ENCODE peak calls at places on chromosomes 7 and 10, in ten cellular contexts. One of them, this sample, is unnamed.

GRCh38 chr10:129969528-129970264 is 5.6 kb upstream of the EBF3 start:
- DNase-seq in NCI-H2107: no peak
- DNase-seq in M059J: no peak
- DNase-seq in NCI-H2029: no peak
- DNase-seq in stimulated activated CD8-positive, alpha-beta memory T cell treated with anti-CD3 and anti-CD28 coated beads, Interleukin-7, amount 100 ng/mL, for 4 hours: no peak
- DNase-seq in Calu3: no peak
- DNase-seq in EH: no peak
- DNase-seq in Caco-2: no peak
- DNase-seq in activated CD4-positive, alpha-beta T cell treated with anti-CD3 and anti-CD28 coated beads for 1 hour: no peak
- DNase-seq in fibroblast of the conjunctiva: no peak
- DNase-seq in this sample: no peak

GRCh38 chr7:117669818-117670217 is 190.0 kb downstream of the CFTR start:
- DNase-seq in NCI-H2107: no peak
- DNase-seq in M059J: no peak
- DNase-seq in NCI-H2029: no peak
- DNase-seq in stimulated activated CD8-positive, alpha-beta memory T cell treated with anti-CD3 and anti-CD28 coated beads, Interleukin-7, amount 100 ng/mL, for 4 hours: no peak
- DNase-seq in Calu3: no peak
- DNase-seq in EH: no peak
- DNase-seq in Caco-2: no peak
- DNase-seq in activated CD4-positive, alpha-beta T cell treated with anti-CD3 and anti-CD28 coated beads for 1 hour: no peak
- DNase-seq in fibroblast of the conjunctiva: no peak
- DNase-seq in this sample: no peak

GRCh38 chr10:122525788-122526187 is 34.8 kb upstream of the DMBT1 start:
- DNase-seq in NCI-H2107: no peak
- DNase-seq in M059J: peak
- DNase-seq in NCI-H2029: no peak
- DNase-seq in stimulated activated CD8-positive, alpha-beta memory T cell treated with anti-CD3 and anti-CD28 coated beads, Interleukin-7, amount 100 ng/mL, for 4 hours: no peak
- DNase-seq in Calu3: peak
- DNase-seq in EH: no peak
- DNase-seq in Caco-2: no peak
- DNase-seq in activated CD4-positive, alpha-beta T cell treated with anti-CD3 and anti-CD28 coated beads for 1 hour: no peak
- DNase-seq in fibroblast of the conjunctiva: no peak
- DNase-seq in this sample: peak

GRCh38 chr10:86966008-86966654 is 2.2 kb upstream of the ADIRF start:
- DNase-seq in NCI-H2107: no peak
- DNase-seq in M059J: no peak
- DNase-seq in NCI-H2029: no peak
- DNase-seq in stimulated activated CD8-positive, alpha-beta memory T cell treated with anti-CD3 and anti-CD28 coated beads, Interleukin-7, amount 100 ng/mL, for 4 hours: no peak
- DNase-seq in Calu3: no peak
- DNase-seq in EH: no peak
- DNase-seq in Caco-2: no peak
- DNase-seq in activated CD4-positive, alpha-beta T cell treated with anti-CD3 and anti-CD28 coated beads for 1 hour: no peak
- DNase-seq in fibroblast of the conjunctiva: no peak
- DNase-seq in this sample: no peak

GRCh38 chr10:3692331-3692860 is 92.6 kb downstream of the KLF6 start:
- DNase-seq in NCI-H2107: no peak
- DNase-seq in M059J: peak
- DNase-seq in NCI-H2029: no peak
- DNase-seq in stimulated activated CD8-positive, alpha-beta memory T cell treated with anti-CD3 and anti-CD28 coated beads, Interleukin-7, amount 100 ng/mL, for 4 hours: no peak
- DNase-seq in Calu3: no peak
- DNase-seq in EH: no peak
- DNase-seq in Caco-2: no peak
- DNase-seq in activated CD4-positive, alpha-beta T cell treated with anti-CD3 and anti-CD28 coated beads for 1 hour: no peak
- DNase-seq in fibroblast of the conjunctiva: no peak
- DNase-seq in this sample: no peak

GRCh38 chr10:93816123-93816747 is 58.5 kb downstream of the LGI1 start:
- DNase-seq in NCI-H2107: no peak
- DNase-seq in M059J: peak
- DNase-seq in NCI-H2029: no peak
- DNase-seq in stimulated activated CD8-positive, alpha-beta memory T cell treated with anti-CD3 and anti-CD28 coated beads, Interleukin-7, amount 100 ng/mL, for 4 hours: no peak
- DNase-seq in Calu3: peak
- DNase-seq in EH: peak
- DNase-seq in Caco-2: peak
- DNase-seq in activated CD4-positive, alpha-beta T cell treated with anti-CD3 and anti-CD28 coated beads for 1 hour: no peak
- DNase-seq in fibroblast of the conjunctiva: peak
- DNase-seq in this sample: peak

GRCh38 chr10:132142396-132143161 is 44.2 kb upstream of the DPYSL4 start:
- DNase-seq in NCI-H2107: no peak
- DNase-seq in M059J: peak
- DNase-seq in NCI-H2029: no peak
- DNase-seq in stimulated activated CD8-positive, alpha-beta memory T cell treated with anti-CD3 and anti-CD28 coated beads, Interleukin-7, amount 100 ng/mL, for 4 hours: no peak
- DNase-seq in Calu3: peak
- DNase-seq in EH: peak
- DNase-seq in Caco-2: peak
- DNase-seq in activated CD4-positive, alpha-beta T cell treated with anti-CD3 and anti-CD28 coated beads for 1 hour: peak
- DNase-seq in fibroblast of the conjunctiva: no peak
- DNase-seq in this sample: peak

GRCh38 chr10:29144126-29144525 is 144.7 kb upstream of the LYZL1 start:
- DNase-seq in NCI-H2107: no peak
- DNase-seq in M059J: no peak
- DNase-seq in NCI-H2029: no peak
- DNase-seq in stimulated activated CD8-positive, alpha-beta memory T cell treated with anti-CD3 and anti-CD28 coated beads, Interleukin-7, amount 100 ng/mL, for 4 hours: no peak
- DNase-seq in Calu3: no peak
- DNase-seq in EH: peak
- DNase-seq in Caco-2: no peak
- DNase-seq in activated CD4-positive, alpha-beta T cell treated with anti-CD3 and anti-CD28 coated beads for 1 hour: no peak
- DNase-seq in fibroblast of the conjunctiva: no peak
- DNase-seq in this sample: no peak

GRCh38 chr10:99965700-99966099 is 44.0 kb downstream of the DNMBP start:
- DNase-seq in NCI-H2107: no peak
- DNase-seq in M059J: peak
- DNase-seq in NCI-H2029: no peak
- DNase-seq in stimulated activated CD8-positive, alpha-beta memory T cell treated with anti-CD3 and anti-CD28 coated beads, Interleukin-7, amount 100 ng/mL, for 4 hours: no peak
- DNase-seq in Calu3: no peak
- DNase-seq in EH: no peak
- DNase-seq in Caco-2: no peak
- DNase-seq in activated CD4-positive, alpha-beta T cell treated with anti-CD3 and anti-CD28 coated beads for 1 hour: no peak
- DNase-seq in fibroblast of the conjunctiva: no peak
- DNase-seq in this sample: no peak

GRCh38 chr10:12534824-12535223 is 185.5 kb downstream of the CAMK1D start:
- DNase-seq in NCI-H2107: no peak
- DNase-seq in M059J: peak
- DNase-seq in NCI-H2029: no peak
- DNase-seq in stimulated activated CD8-positive, alpha-beta memory T cell treated with anti-CD3 and anti-CD28 coated beads, Interleukin-7, amount 100 ng/mL, for 4 hours: no peak
- DNase-seq in Calu3: peak
- DNase-seq in EH: no peak
- DNase-seq in Caco-2: peak
- DNase-seq in activated CD4-positive, alpha-beta T cell treated with anti-CD3 and anti-CD28 coated beads for 1 hour: no peak
- DNase-seq in fibroblast of the conjunctiva: no peak
- DNase-seq in this sample: no peak

GRCh38 chr10:23918839-23919238 is 290.1 kb upstream of the KIAA1217 start:
- DNase-seq in NCI-H2107: no peak
- DNase-seq in M059J: peak
- DNase-seq in NCI-H2029: peak
- DNase-seq in stimulated activated CD8-positive, alpha-beta memory T cell treated with anti-CD3 and anti-CD28 coated beads, Interleukin-7, amount 100 ng/mL, for 4 hours: no peak
- DNase-seq in Calu3: no peak
- DNase-seq in EH: no peak
- DNase-seq in Caco-2: no peak
- DNase-seq in activated CD4-positive, alpha-beta T cell treated with anti-CD3 and anti-CD28 coated beads for 1 hour: no peak
- DNase-seq in fibroblast of the conjunctiva: no peak
- DNase-seq in this sample: no peak

GRCh38 chr10:110859947-110860376 is 11.8 kb upstream of the PDCD4 start:
- DNase-seq in NCI-H2107: no peak
- DNase-seq in M059J: peak
- DNase-seq in NCI-H2029: no peak
- DNase-seq in stimulated activated CD8-positive, alpha-beta memory T cell treated with anti-CD3 and anti-CD28 coated beads, Interleukin-7, amount 100 ng/mL, for 4 hours: no peak
- DNase-seq in Calu3: no peak
- DNase-seq in EH: peak
- DNase-seq in Caco-2: no peak
- DNase-seq in activated CD4-positive, alpha-beta T cell treated with anti-CD3 and anti-CD28 coated beads for 1 hour: no peak
- DNase-seq in fibroblast of the conjunctiva: peak
- DNase-seq in this sample: peak

GRCh38 chr7:42262907-42263466 is 26.0 kb upstream of the GLI3 start:
- DNase-seq in NCI-H2107: no peak
- DNase-seq in M059J: peak
- DNase-seq in NCI-H2029: no peak
- DNase-seq in stimulated activated CD8-positive, alpha-beta memory T cell treated with anti-CD3 and anti-CD28 coated beads, Interleukin-7, amount 100 ng/mL, for 4 hours: no peak
- DNase-seq in Calu3: no peak
- DNase-seq in EH: peak
- DNase-seq in Caco-2: no peak
- DNase-seq in activated CD4-positive, alpha-beta T cell treated with anti-CD3 and anti-CD28 coated beads for 1 hour: no peak
- DNase-seq in fibroblast of the conjunctiva: no peak
- DNase-seq in this sample: peak

GRCh38 chr10:132066186-132066585 is 440 bp downstream of the JAKMIP3 start:
- DNase-seq in NCI-H2107: no peak
- DNase-seq in M059J: no peak
- DNase-seq in NCI-H2029: no peak
- DNase-seq in stimulated activated CD8-positive, alpha-beta memory T cell treated with anti-CD3 and anti-CD28 coated beads, Interleukin-7, amount 100 ng/mL, for 4 hours: no peak
- DNase-seq in Calu3: no peak
- DNase-seq in EH: peak
- DNase-seq in Caco-2: no peak
- DNase-seq in activated CD4-positive, alpha-beta T cell treated with anti-CD3 and anti-CD28 coated beads for 1 hour: no peak
- DNase-seq in fibroblast of the conjunctiva: no peak
- DNase-seq in this sample: no peak

GRCh38 chr7:126818393-126819196 is 434.1 kb downstream of the GRM8 start:
- DNase-seq in NCI-H2107: no peak
- DNase-seq in M059J: peak
- DNase-seq in NCI-H2029: no peak
- DNase-seq in stimulated activated CD8-positive, alpha-beta memory T cell treated with anti-CD3 and anti-CD28 coated beads, Interleukin-7, amount 100 ng/mL, for 4 hours: no peak
- DNase-seq in Calu3: no peak
- DNase-seq in EH: no peak
- DNase-seq in Caco-2: no peak
- DNase-seq in activated CD4-positive, alpha-beta T cell treated with anti-CD3 and anti-CD28 coated beads for 1 hour: no peak
- DNase-seq in fibroblast of the conjunctiva: no peak
- DNase-seq in this sample: no peak

GRCh38 chr7:2632717-2633537 is 1.1 kb downstream of the TTYH3 start:
- DNase-seq in NCI-H2107: peak
- DNase-seq in M059J: peak
- DNase-seq in NCI-H2029: no peak
- DNase-seq in stimulated activated CD8-positive, alpha-beta memory T cell treated with anti-CD3 and anti-CD28 coated beads, Interleukin-7, amount 100 ng/mL, for 4 hours: no peak
- DNase-seq in Calu3: peak
- DNase-seq in EH: peak
- DNase-seq in Caco-2: no peak
- DNase-seq in activated CD4-positive, alpha-beta T cell treated with anti-CD3 and anti-CD28 coated beads for 1 hour: peak
- DNase-seq in fibroblast of the conjunctiva: no peak
- DNase-seq in this sample: peak

GRCh38 chr7:131123991-131124629 is 203.6 kb upstream of the MKLN1 start:
- DNase-seq in NCI-H2107: no peak
- DNase-seq in M059J: no peak
- DNase-seq in NCI-H2029: no peak
- DNase-seq in stimulated activated CD8-positive, alpha-beta memory T cell treated with anti-CD3 and anti-CD28 coated beads, Interleukin-7, amount 100 ng/mL, for 4 hours: no peak
- DNase-seq in Calu3: no peak
- DNase-seq in EH: no peak
- DNase-seq in Caco-2: no peak
- DNase-seq in activated CD4-positive, alpha-beta T cell treated with anti-CD3 and anti-CD28 coated beads for 1 hour: no peak
- DNase-seq in fibroblast of the conjunctiva: no peak
- DNase-seq in this sample: peak

GRCh38 chr7:108030536-108030935 is 27.6 kb upstream of the LAMB1 start:
- DNase-seq in NCI-H2107: no peak
- DNase-seq in M059J: peak
- DNase-seq in NCI-H2029: no peak
- DNase-seq in stimulated activated CD8-positive, alpha-beta memory T cell treated with anti-CD3 and anti-CD28 coated beads, Interleukin-7, amount 100 ng/mL, for 4 hours: no peak
- DNase-seq in Calu3: no peak
- DNase-seq in EH: peak
- DNase-seq in Caco-2: no peak
- DNase-seq in activated CD4-positive, alpha-beta T cell treated with anti-CD3 and anti-CD28 coated beads for 1 hour: no peak
- DNase-seq in fibroblast of the conjunctiva: no peak
- DNase-seq in this sample: no peak

GRCh38 chr7:151416921-151417320 is 7.1 kb upstream of the WDR86 start:
- DNase-seq in NCI-H2107: no peak
- DNase-seq in M059J: no peak
- DNase-seq in NCI-H2029: no peak
- DNase-seq in stimulated activated CD8-positive, alpha-beta memory T cell treated with anti-CD3 and anti-CD28 coated beads, Interleukin-7, amount 100 ng/mL, for 4 hours: no peak
- DNase-seq in Calu3: no peak
- DNase-seq in EH: no peak
- DNase-seq in Caco-2: no peak
- DNase-seq in activated CD4-positive, alpha-beta T cell treated with anti-CD3 and anti-CD28 coated beads for 1 hour: no peak
- DNase-seq in fibroblast of the conjunctiva: no peak
- DNase-seq in this sample: no peak

GRCh38 chr10:128751284-128751683 is 625.1 kb upstream of the MKI67 start:
- DNase-seq in NCI-H2107: no peak
- DNase-seq in M059J: peak
- DNase-seq in NCI-H2029: peak
- DNase-seq in stimulated activated CD8-positive, alpha-beta memory T cell treated with anti-CD3 and anti-CD28 coated beads, Interleukin-7, amount 100 ng/mL, for 4 hours: no peak
- DNase-seq in Calu3: no peak
- DNase-seq in EH: no peak
- DNase-seq in Caco-2: no peak
- DNase-seq in activated CD4-positive, alpha-beta T cell treated with anti-CD3 and anti-CD28 coated beads for 1 hour: no peak
- DNase-seq in fibroblast of the conjunctiva: peak
- DNase-seq in this sample: no peak

GRCh38 chr10:126122856-126123255 is 226.5 kb downstream of the FANK1 start:
- DNase-seq in NCI-H2107: no peak
- DNase-seq in M059J: peak
- DNase-seq in NCI-H2029: no peak
- DNase-seq in stimulated activated CD8-positive, alpha-beta memory T cell treated with anti-CD3 and anti-CD28 coated beads, Interleukin-7, amount 100 ng/mL, for 4 hours: no peak
- DNase-seq in Calu3: no peak
- DNase-seq in EH: peak
- DNase-seq in Caco-2: no peak
- DNase-seq in activated CD4-positive, alpha-beta T cell treated with anti-CD3 and anti-CD28 coated beads for 1 hour: no peak
- DNase-seq in fibroblast of the conjunctiva: no peak
- DNase-seq in this sample: peak

GRCh38 chr7:47836513-47837202 is 111.6 kb downstream of the PKD1L1 start:
- DNase-seq in NCI-H2107: no peak
- DNase-seq in M059J: no peak
- DNase-seq in NCI-H2029: no peak
- DNase-seq in stimulated activated CD8-positive, alpha-beta memory T cell treated with anti-CD3 and anti-CD28 coated beads, Interleukin-7, amount 100 ng/mL, for 4 hours: no peak
- DNase-seq in Calu3: no peak
- DNase-seq in EH: no peak
- DNase-seq in Caco-2: no peak
- DNase-seq in activated CD4-positive, alpha-beta T cell treated with anti-CD3 and anti-CD28 coated beads for 1 hour: no peak
- DNase-seq in fibroblast of the conjunctiva: no peak
- DNase-seq in this sample: no peak

GRCh38 chr7:134120405-134120804 is 6.7 kb upstream of the LRGUK start:
- DNase-seq in NCI-H2107: no peak
- DNase-seq in M059J: peak
- DNase-seq in NCI-H2029: no peak
- DNase-seq in stimulated activated CD8-positive, alpha-beta memory T cell treated with anti-CD3 and anti-CD28 coated beads, Interleukin-7, amount 100 ng/mL, for 4 hours: no peak
- DNase-seq in Calu3: no peak
- DNase-seq in EH: peak
- DNase-seq in Caco-2: no peak
- DNase-seq in activated CD4-positive, alpha-beta T cell treated with anti-CD3 and anti-CD28 coated beads for 1 hour: no peak
- DNase-seq in fibroblast of the conjunctiva: no peak
- DNase-seq in this sample: no peak

GRCh38 chr10:86644412-86645110 is 9.8 kb upstream of the OPN4 start:
- DNase-seq in NCI-H2107: no peak
- DNase-seq in M059J: peak
- DNase-seq in NCI-H2029: no peak
- DNase-seq in stimulated activated CD8-positive, alpha-beta memory T cell treated with anti-CD3 and anti-CD28 coated beads, Interleukin-7, amount 100 ng/mL, for 4 hours: no peak
- DNase-seq in Calu3: no peak
- DNase-seq in EH: peak
- DNase-seq in Caco-2: no peak
- DNase-seq in activated CD4-positive, alpha-beta T cell treated with anti-CD3 and anti-CD28 coated beads for 1 hour: no peak
- DNase-seq in fibroblast of the conjunctiva: no peak
- DNase-seq in this sample: peak

This sample was measured in NCI-H69.